ENCODE peak calls at places on chromosomes 12 and 14, in six cellular contexts. One of them, this sample, is unnamed.

GRCh38 chr12:13100882-13101769 is 2.3 kb downstream of the GSG1 start:
- DNase-seq in activated T-helper 1 cell treated with Interleukin-2 at 50 U/mL for 16 hours: peak
- DNase-seq in NCI-H2029: peak
- DNase-seq in neural crest cell: peak
- DNase-seq in K562: peak
- DNase-seq in left ventricle myocardium superior: peak
- DNase-seq in this sample: peak

GRCh38 chr14:73259837-73260236 is 22.5 kb downstream of the PAPLN start:
- DNase-seq in activated T-helper 1 cell treated with Interleukin-2 at 50 U/mL for 16 hours: no peak
- DNase-seq in NCI-H2029: no peak
- DNase-seq in neural crest cell: no peak
- DNase-seq in K562: no peak
- DNase-seq in left ventricle myocardium superior: no peak
- DNase-seq in this sample: no peak

GRCh38 chr12:44889162-44889561 is 13.0 kb upstream of the NELL2 start:
- DNase-seq in activated T-helper 1 cell treated with Interleukin-2 at 50 U/mL for 16 hours: no peak
- DNase-seq in NCI-H2029: no peak
- DNase-seq in neural crest cell: no peak
- DNase-seq in K562: peak
- DNase-seq in left ventricle myocardium superior: no peak
- DNase-seq in this sample: no peak

GRCh38 chr12:94644141-94644575 is 6.2 kb downstream of the TMCC3 start:
- DNase-seq in activated T-helper 1 cell treated with Interleukin-2 at 50 U/mL for 16 hours: no peak
- DNase-seq in NCI-H2029: no peak
- DNase-seq in neural crest cell: no peak
- DNase-seq in K562: no peak
- DNase-seq in left ventricle myocardium superior: peak
- DNase-seq in this sample: no peak

GRCh38 chr12:113152835-113153814 is 3.6 kb downstream of the CFAP73 start:
- DNase-seq in activated T-helper 1 cell treated with Interleukin-2 at 50 U/mL for 16 hours: peak
- DNase-seq in NCI-H2029: peak
- DNase-seq in neural crest cell: peak
- DNase-seq in K562: peak
- DNase-seq in left ventricle myocardium superior: peak
- DNase-seq in this sample: peak

GRCh38 chr12:119565404-119565803 is 28.2 kb upstream of the TMEM233 start:
- DNase-seq in activated T-helper 1 cell treated with Interleukin-2 at 50 U/mL for 16 hours: no peak
- DNase-seq in NCI-H2029: no peak
- DNase-seq in neural crest cell: no peak
- DNase-seq in K562: no peak
- DNase-seq in left ventricle myocardium superior: no peak
- DNase-seq in this sample: no peak

GRCh38 chr14:88607829-88608228 is 45.0 kb downstream of the ZC3H14 start:
- DNase-seq in activated T-helper 1 cell treated with Interleukin-2 at 50 U/mL for 16 hours: no peak
- DNase-seq in NCI-H2029: no peak
- DNase-seq in neural crest cell: no peak
- DNase-seq in K562: no peak
- DNase-seq in left ventricle myocardium superior: no peak
- DNase-seq in this sample: no peak

GRCh38 chr14:61875483-61875882 is 113.3 kb downstream of the SNAPC1 start:
- DNase-seq in activated T-helper 1 cell treated with Interleukin-2 at 50 U/mL for 16 hours: no peak
- DNase-seq in NCI-H2029: no peak
- DNase-seq in neural crest cell: no peak
- DNase-seq in K562: no peak
- DNase-seq in left ventricle myocardium superior: no peak
- DNase-seq in this sample: no peak

GRCh38 chr12:71061451-71061850 is 96.3 kb downstream of the TSPAN8 start:
- DNase-seq in activated T-helper 1 cell treated with Interleukin-2 at 50 U/mL for 16 hours: no peak
- DNase-seq in NCI-H2029: no peak
- DNase-seq in neural crest cell: no peak
- DNase-seq in K562: no peak
- DNase-seq in left ventricle myocardium superior: no peak
- DNase-seq in this sample: no peak

GRCh38 chr12:123150273-123150803 is 552 bp downstream of the PITPNM2 start:
- DNase-seq in activated T-helper 1 cell treated with Interleukin-2 at 50 U/mL for 16 hours: no peak
- DNase-seq in NCI-H2029: no peak
- DNase-seq in neural crest cell: peak
- DNase-seq in K562: peak
- DNase-seq in left ventricle myocardium superior: peak
- DNase-seq in this sample: peak

GRCh38 chr14:102071283-102071998 is 15.4 kb downstream of the HSP90AA1 start:
- DNase-seq in activated T-helper 1 cell treated with Interleukin-2 at 50 U/mL for 16 hours: no peak
- DNase-seq in NCI-H2029: no peak
- DNase-seq in neural crest cell: no peak
- DNase-seq in K562: no peak
- DNase-seq in left ventricle myocardium superior: no peak
- DNase-seq in this sample: no peak

GRCh38 chr12:52007158-52007921 is 594 bp downstream of the TAMALIN start:
- DNase-seq in activated T-helper 1 cell treated with Interleukin-2 at 50 U/mL for 16 hours: peak
- DNase-seq in NCI-H2029: no peak
- DNase-seq in neural crest cell: no peak
- DNase-seq in K562: no peak
- DNase-seq in left ventricle myocardium superior: peak
- DNase-seq in this sample: no peak

GRCh38 chr12:54019924-54020586 is 8.2 kb upstream of the HOXC6 start:
- DNase-seq in activated T-helper 1 cell treated with Interleukin-2 at 50 U/mL for 16 hours: no peak
- DNase-seq in NCI-H2029: no peak
- DNase-seq in neural crest cell: no peak
- DNase-seq in K562: no peak
- DNase-seq in left ventricle myocardium superior: no peak
- DNase-seq in this sample: no peak

GRCh38 chr12:114045333-114045732 is 79.2 kb upstream of the RBM19 start:
- DNase-seq in activated T-helper 1 cell treated with Interleukin-2 at 50 U/mL for 16 hours: no peak
- DNase-seq in NCI-H2029: no peak
- DNase-seq in neural crest cell: no peak
- DNase-seq in K562: no peak
- DNase-seq in left ventricle myocardium superior: no peak
- DNase-seq in this sample: no peak

GRCh38 chr14:70027785-70028428 is 148.7 kb downstream of the SMOC1 start:
- DNase-seq in activated T-helper 1 cell treated with Interleukin-2 at 50 U/mL for 16 hours: peak
- DNase-seq in NCI-H2029: no peak
- DNase-seq in neural crest cell: peak
- DNase-seq in K562: peak
- DNase-seq in left ventricle myocardium superior: peak
- DNase-seq in this sample: peak

GRCh38 chr14:75549169-75549568 is 26.9 kb downstream of the BATF start:
- DNase-seq in activated T-helper 1 cell treated with Interleukin-2 at 50 U/mL for 16 hours: no peak
- DNase-seq in NCI-H2029: no peak
- DNase-seq in neural crest cell: no peak
- DNase-seq in K562: no peak
- DNase-seq in left ventricle myocardium superior: no peak
- DNase-seq in this sample: no peak

GRCh38 chr12:52029686-52030085 is 21.6 kb upstream of the NR4A1 start:
- DNase-seq in activated T-helper 1 cell treated with Interleukin-2 at 50 U/mL for 16 hours: no peak
- DNase-seq in NCI-H2029: peak
- DNase-seq in neural crest cell: no peak
- DNase-seq in K562: no peak
- DNase-seq in left ventricle myocardium superior: peak
- DNase-seq in this sample: no peak

GRCh38 chr12:46177020-46177419 is 91.8 kb downstream of the SLC38A1 start:
- DNase-seq in activated T-helper 1 cell treated with Interleukin-2 at 50 U/mL for 16 hours: no peak
- DNase-seq in NCI-H2029: no peak
- DNase-seq in neural crest cell: no peak
- DNase-seq in K562: no peak
- DNase-seq in left ventricle myocardium superior: no peak
- DNase-seq in this sample: no peak

GRCh38 chr12:75959506-75959905 is 72.1 kb downstream of the PHLDA1 start:
- DNase-seq in activated T-helper 1 cell treated with Interleukin-2 at 50 U/mL for 16 hours: no peak
- DNase-seq in NCI-H2029: no peak
- DNase-seq in neural crest cell: no peak
- DNase-seq in K562: no peak
- DNase-seq in left ventricle myocardium superior: no peak
- DNase-seq in this sample: no peak

GRCh38 chr14:50000215-50001145 is 107.6 kb downstream of the ARF6 start:
- DNase-seq in activated T-helper 1 cell treated with Interleukin-2 at 50 U/mL for 16 hours: peak
- DNase-seq in NCI-H2029: no peak
- DNase-seq in neural crest cell: no peak
- DNase-seq in K562: no peak
- DNase-seq in left ventricle myocardium superior: peak
- DNase-seq in this sample: no peak

This sample was measured in HuH-7.